ENCODE peak calls at places on chromosomes 6 and 20, in nine cellular contexts. V is brain microvascular endothelial cell; G is kidney epithelial cell; N is CD4-positive, CD25-positive, alpha-beta regulatory T cell; U is cardiac muscle cell; I is lower lobe of right lung; Q is CD8-positive, alpha-beta T cell; C is right atrium auricular region; H is GM23248. M is an unnamed sample.
A peak's percentile ranks its signal among the peaks of the same experiment; 100 is the strongest.

GRCh38 chr6:100296810-100297544 is 167.7 kb downstream of the SIM1 start:
- DNase-seq in V (peak; percentile 67), G (peak; percentile 44), N (no peak), U (peak; percentile 79), I (no peak), Q (no peak), C (no peak), H (peak; percentile 86), M (no peak)

GRCh38 chr6:134813146-134813545 is 136.8 kb downstream of the ALDH8A1 start:
- DNase-seq in V (no peak), G (no peak), N (no peak), U (peak; percentile 64), I (no peak), Q (no peak), C (no peak), H (no peak), M (no peak)

GRCh38 chr6:4930025-4930692 is 73.7 kb downstream of the RPP40 start:
- DNase-seq in V (no peak), G (no peak), N (no peak), U (no peak), I (no peak), Q (no peak), C (no peak), H (no peak), M (no peak)

GRCh38 chr6:44228836-44229235 is 5.4 kb downstream of the SLC29A1 start:
- DNase-seq in V (no peak), G (no peak), N (no peak), U (no peak), I (no peak), Q (no peak), C (no peak), H (peak; percentile 77), M (no peak)

GRCh38 chr6:129936329-129937165 is 75.4 kb upstream of the TMEM244 start:
- DNase-seq in V (peak; percentile 52), G (no peak), N (peak; percentile 41), U (peak; percentile 77), I (peak; percentile 52), Q (no peak), C (no peak), H (peak; percentile 78), M (no peak)

GRCh38 chr6:21166754-21167153 is 426.8 kb upstream of the SOX4 start:
- DNase-seq in V (no peak), G (no peak), N (no peak), U (no peak), I (no peak), Q (no peak), C (no peak), H (no peak), M (no peak)

GRCh38 chr6:52595796-52596130 is 18.9 kb upstream of the TRAM2 start:
- DNase-seq in V (no peak), G (no peak), N (no peak), U (no peak), I (no peak), Q (no peak), C (no peak), H (no peak), M (no peak)

GRCh38 chr20:15814903-15815302 is 758.3 kb downstream of the KIF16B start:
- DNase-seq in V (peak; percentile 31), G (no peak), N (no peak), U (no peak), I (no peak), Q (no peak), C (no peak), H (peak; percentile 65), M (no peak)

GRCh38 chr6:73389854-73390253 is 4.8 kb upstream of the DDX43 start:
- DNase-seq in V (no peak), G (no peak), N (no peak), U (no peak), I (no peak), Q (no peak), C (no peak), H (no peak), M (no peak)

GRCh38 chr6:73395875-73396274 is 1.2 kb downstream of the DDX43 start:
- DNase-seq in V (no peak), G (no peak), N (no peak), U (no peak), I (no peak), Q (no peak), C (no peak), H (no peak), M (no peak)

GRCh38 chr6:73391735-73392134 is 2.9 kb upstream of the DDX43 start:
- DNase-seq in V (no peak), G (no peak), N (no peak), U (no peak), I (no peak), Q (no peak), C (no peak), H (no peak), M (no peak)

GRCh38 chr6:73393278-73393677 is 1.4 kb upstream of the DDX43 start:
- DNase-seq in V (peak; percentile 5), G (no peak), N (no peak), U (no peak), I (no peak), Q (no peak), C (no peak), H (peak; percentile 16), M (no peak)

DNA sequence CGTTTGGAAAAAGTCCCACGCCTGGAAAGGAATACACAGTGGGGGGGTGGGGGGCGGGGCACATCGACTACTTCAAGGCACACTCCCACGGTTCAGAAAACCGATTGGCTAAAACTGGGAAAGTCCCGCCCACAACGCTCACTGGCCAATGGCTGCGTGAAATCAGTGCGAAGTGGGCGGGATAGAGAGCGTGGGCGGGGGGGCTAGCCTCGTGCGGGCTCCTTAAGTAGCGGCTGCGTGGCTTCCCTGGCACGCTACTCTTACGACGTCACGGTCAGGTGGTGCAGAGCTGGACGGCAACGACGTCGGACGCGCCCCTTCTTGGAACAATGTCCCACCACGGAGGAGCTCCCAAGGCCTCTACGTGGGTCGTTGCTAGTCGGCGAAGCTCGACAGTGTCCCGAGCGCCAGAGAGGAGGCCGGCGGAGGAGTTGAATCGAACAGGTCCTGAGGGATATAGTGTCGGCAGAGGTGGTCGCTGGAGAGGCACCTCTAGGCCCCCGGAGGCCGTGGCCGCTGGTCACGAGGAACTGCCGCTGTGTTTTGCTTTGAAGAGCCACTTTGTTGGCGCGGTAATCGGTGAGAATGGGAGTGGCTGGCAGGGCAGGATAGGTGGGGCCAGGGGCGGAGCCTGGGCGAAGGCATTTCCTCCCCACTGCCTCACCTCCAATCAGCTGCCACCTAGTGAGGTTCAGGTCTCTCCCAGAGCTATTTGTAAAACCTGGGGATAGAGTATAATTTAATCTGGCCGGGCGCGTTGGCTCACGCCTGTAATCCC is at the start of gene DDX43:
- DNase-seq in V (no peak), G (no peak), N (peak; percentile 41), U (peak; percentile 82), I (peak; percentile 81), Q (peak; percentile 21), C (peak; percentile 61), H (peak; percentile 58), M (peak; percentile 65)
- H3K4me3 ChIP-seq in V (peak within 1 kb of the TSS; percentile 42), G (peak within 1 kb of the TSS; percentile 18), N (no peak within 1 kb of the TSS), U (no peak within 1 kb of the TSS), I (peak within 1 kb of the TSS; percentile 40), Q (peak within 1 kb of the TSS; percentile 53), C (peak within 1 kb of the TSS; percentile 33), H (peak within 1 kb of the TSS; percentile 57), M (no peak within 1 kb of the TSS)

GRCh38 chr20:47262008-47262364 is 94.5 kb downstream of the ZMYND8 start:
- DNase-seq in V (no peak), G (no peak), N (no peak), U (no peak), I (no peak), Q (no peak), C (no peak), H (no peak), M (no peak)

GRCh38 chr20:47263502-47264084 is 92.9 kb downstream of the ZMYND8 start:
- DNase-seq in V (no peak), G (no peak), N (no peak), U (no peak), I (no peak), Q (no peak), C (no peak), H (peak; percentile 47), M (no peak)

GRCh38 chr20:47262365-47263013 is 94.0 kb downstream of the ZMYND8 start:
- DNase-seq in V (no peak), G (no peak), N (no peak), U (no peak), I (no peak), Q (no peak), C (no peak), H (no peak), M (no peak)

GRCh38 chr20:47265214-47265613 is 91.3 kb downstream of the ZMYND8 start:
- DNase-seq in V (no peak), G (no peak), N (no peak), U (no peak), I (no peak), Q (no peak), C (no peak), H (no peak), M (no peak)

DNA sequence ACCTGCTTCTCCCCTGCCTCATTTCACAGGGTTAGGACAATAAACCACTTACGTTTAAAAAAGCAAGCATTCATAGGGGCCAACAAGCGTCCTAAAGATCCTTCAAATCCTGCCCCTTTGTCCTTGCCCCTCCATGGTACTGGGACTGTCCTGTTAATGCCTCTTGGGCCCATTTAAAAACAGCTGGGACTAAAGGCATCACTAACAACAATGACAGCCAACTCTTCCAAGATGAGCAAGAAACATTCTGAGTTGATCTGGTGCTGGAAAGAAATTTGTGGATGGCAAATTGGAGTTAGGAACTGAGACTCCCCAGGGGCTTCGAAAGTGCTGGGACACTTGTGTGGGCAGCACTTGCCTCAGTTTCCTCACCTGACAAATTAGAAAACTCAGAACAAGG is 93.4 kb downstream of the ZMYND8 start:
- DNase-seq in V (no peak), G (no peak), N (no peak), U (no peak), I (no peak), Q (no peak), C (no peak), H (no peak), M (no peak)
- H3K36me3 ChIP-seq in V (peaks cover 56% of the 10 kb centered on the region), G (peaks cover 3% of the 10 kb centered on the region), N (peaks cover 55% of the 10 kb centered on the region), U (peaks cover 24% of the 10 kb centered on the region), I (peaks cover 70% of the 10 kb centered on the region), Q (peaks cover 23% of the 10 kb centered on the region), C (peaks cover 34% of the 10 kb centered on the region), H (peaks cover 10% of the 10 kb centered on the region), M (peaks cover 33% of the 10 kb centered on the region)

DNA sequence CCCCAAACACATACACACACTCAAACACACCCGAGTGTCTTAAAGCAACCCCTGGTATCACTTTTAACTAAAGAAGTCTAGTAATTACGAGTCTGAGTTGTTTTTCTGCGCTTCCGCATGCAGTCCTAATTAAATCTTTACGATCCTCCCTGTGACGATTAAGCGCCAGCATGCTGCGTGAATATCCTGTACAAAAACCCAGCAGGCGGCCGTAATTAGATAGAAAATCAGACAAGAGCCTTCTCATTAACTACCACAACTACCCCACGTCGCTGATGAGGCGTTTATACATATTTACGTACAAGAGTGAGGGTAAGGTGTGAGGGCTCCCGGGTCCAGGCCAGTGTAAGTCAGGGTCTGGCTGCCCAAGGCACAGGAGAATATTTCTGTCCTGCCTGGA is 8.1 kb downstream of the TFAP2B start:
- DNase-seq in V (no peak), G (no peak), N (no peak), U (no peak), I (no peak), Q (no peak), C (no peak), H (no peak), M (no peak)
- H3K27me3 ChIP-seq in V (peaks cover 20% of the 10 kb centered on the region), G (peaks cover 21% of the 10 kb centered on the region), N (peaks cover 43% of the 10 kb centered on the region), U (peaks cover 100% of the 10 kb centered on the region), I (peaks cover 88% of the 10 kb centered on the region), Q (peaks cover 27% of the 10 kb centered on the region), C (peaks cover 16% of the 10 kb centered on the region), H (peaks cover 63% of the 10 kb centered on the region), M (peaks cover 98% of the 10 kb centered on the region)

DNA sequence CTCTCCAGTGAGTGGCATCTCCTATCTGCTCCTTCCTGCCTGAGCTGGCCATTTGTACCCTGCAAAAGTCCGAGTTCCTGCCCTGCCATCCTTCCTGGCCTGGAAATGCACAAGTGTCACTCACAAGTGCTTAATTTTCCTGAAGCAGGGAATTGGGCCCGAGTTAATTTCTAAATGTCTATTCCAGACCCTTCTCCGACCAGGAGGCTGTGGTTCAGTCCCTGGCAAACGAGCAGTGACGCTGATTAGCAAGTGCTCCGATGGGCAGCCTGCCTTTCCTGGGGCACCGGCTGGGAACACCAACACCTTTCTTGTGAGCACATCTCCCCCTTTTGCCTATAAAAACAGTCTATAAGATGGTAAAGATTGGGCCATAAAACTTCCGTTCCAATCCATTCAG is 1.7 kb downstream of the SIRPA start:
- DNase-seq in V (no peak), G (no peak), N (no peak), U (no peak), I (no peak), Q (no peak), C (no peak), H (no peak), M (no peak)
- H3K4me3 ChIP-seq in V (no peak overlapping the region), G (no peak overlapping the region), N (no peak overlapping the region), U (peak overlapping the region; percentile 70), I (peak overlapping the region; percentile 65), Q (no peak overlapping the region), C (peak overlapping the region; percentile 76), H (peak overlapping the region; percentile 99), M (no peak overlapping the region)